ENCODE peak calls at places on chromosomes 7 and 10, in six cellular contexts. K, N, L, E, Q and S are unnamed samples.

GRCh38 chr10:113473851-113474250 is 79.0 kb upstream of the HABP2 start:
- DNase-seq in K (no peak), N (no peak), L (no peak), E (peak), Q (no peak), S (no peak)

GRCh38 chr10:28540145-28540544 is 7.2 kb downstream of the WAC start:
- DNase-seq in K (no peak), N (no peak), L (no peak), E (no peak), Q (no peak), S (no peak)

GRCh38 chr7:76063525-76063924 is 15.6 kb downstream of the MDH2 start:
- DNase-seq in K (no peak), N (no peak), L (no peak), E (no peak), Q (no peak), S (peak)

GRCh38 chr7:137440434-137440830 is 96.9 kb upstream of the PTN start:
- DNase-seq in K (no peak), N (no peak), L (no peak), E (no peak), Q (no peak), S (no peak)

GRCh38 chr7:119197872-119198527 is 973.5 kb downstream of the ANKRD7 start:
- DNase-seq in K (no peak), N (peak), L (no peak), E (peak), Q (peak), S (no peak)

GRCh38 chr10:112490543-112490942 is 43.5 kb downstream of the VTI1A start:
- DNase-seq in K (no peak), N (no peak), L (peak), E (no peak), Q (no peak), S (no peak)

GRCh38 chr10:34397324-34397723 is 417.8 kb downstream of the PARD3 start:
- DNase-seq in K (no peak), N (no peak), L (no peak), E (peak), Q (no peak), S (no peak)

GRCh38 chr7:96778263-96778662 is 68.6 kb upstream of the SEM1 start:
- DNase-seq in K (no peak), N (peak), L (no peak), E (no peak), Q (peak), S (no peak)

GRCh38 chr10:17578603-17579002 is 38.6 kb downstream of the HACD1 start:
- DNase-seq in K (no peak), N (no peak), L (no peak), E (no peak), Q (no peak), S (no peak)

GRCh38 chr7:107039199-107039900 is 5.2 kb upstream of the PRKAR2B start:
- DNase-seq in K (no peak), N (no peak), L (no peak), E (no peak), Q (no peak), S (no peak)

GRCh38 chr10:47057471-47057870 is 146.2 kb downstream of the PTPN20 start:
- DNase-seq in K (no peak), N (no peak), L (no peak), E (no peak), Q (no peak), S (no peak)

GRCh38 chr7:12389089-12389700 is 14.5 kb downstream of the VWDE start:
- DNase-seq in K (no peak), N (peak), L (no peak), E (peak), Q (peak), S (no peak)

GRCh38 chr7:47283497-47284131 is 298.3 kb downstream of the TNS3 start:
- DNase-seq in K (no peak), N (no peak), L (no peak), E (no peak), Q (no peak), S (no peak)

GRCh38 chr7:44964384-44964830 is 14.4 kb downstream of the MYO1G start:
- DNase-seq in K (peak), N (peak), L (no peak), E (peak), Q (peak), S (no peak)

GRCh38 chr10:102112210-102112817 is 7.9 kb downstream of the LDB1 start:
- DNase-seq in K (no peak), N (no peak), L (no peak), E (no peak), Q (no peak), S (no peak)

GRCh38 chr7:54725255-54725654 is 33.8 kb downstream of the SEC61G start:
- DNase-seq in K (no peak), N (no peak), L (no peak), E (no peak), Q (no peak), S (no peak)

GRCh38 chr7:15567652-15568051 is 5.8 kb upstream of the AGMO start:
- DNase-seq in K (no peak), N (no peak), L (no peak), E (no peak), Q (no peak), S (no peak)

GRCh38 chr7:77566421-77566820 is 29.3 kb downstream of the PTPN12 start:
- DNase-seq in K (no peak), N (no peak), L (no peak), E (no peak), Q (no peak), S (no peak)

GRCh38 chr7:25256424-25256823 is 28.1 kb upstream of the NPVF start:
- DNase-seq in K (no peak), N (no peak), L (no peak), E (no peak), Q (no peak), S (no peak)

GRCh38 chr7:92831716-92832622 is 4.4 kb downstream of the CDK6 start:
- DNase-seq in K (no peak), N (no peak), L (no peak), E (peak), Q (no peak), S (no peak)

GRCh38 chr10:125144693-125145623 is 15.4 kb downstream of the CTBP2 start:
- DNase-seq in K (no peak), N (peak), L (peak), E (peak), Q (peak), S (no peak)

GRCh38 chr7:37467017-37467416 is 18.4 kb upstream of the ELMO1 start:
- DNase-seq in K (no peak), N (no peak), L (no peak), E (no peak), Q (no peak), S (no peak)

GRCh38 chr10:50375745-50376144 is 124.4 kb upstream of the ASAH2 start:
- DNase-seq in K (no peak), N (no peak), L (no peak), E (no peak), Q (no peak), S (no peak)

GRCh38 chr10:133400624-133401424 is 6.9 kb downstream of the MTG1 start:
- DNase-seq in K (peak), N (no peak), L (no peak), E (no peak), Q (no peak), S (no peak)

GRCh38 chr7:108299251-108300014 is 156.8 kb downstream of the NRCAM start:
- DNase-seq in K (no peak), N (no peak), L (no peak), E (no peak), Q (no peak), S (no peak)

GRCh38 chr10:30247704-30248103 is 101.4 kb downstream of the MTPAP start:
- DNase-seq in K (no peak), N (no peak), L (no peak), E (no peak), Q (no peak), S (no peak)

GRCh38 chr7:101169838-101170531 is 4.6 kb upstream of the VGF start:
- DNase-seq in K (peak), N (peak), L (peak), E (peak), Q (peak), S (peak)

GRCh38 chr7:131605280-131605878 is 49.0 kb upstream of the PODXL start:
- DNase-seq in K (no peak), N (no peak), L (no peak), E (no peak), Q (peak), S (no peak)

GRCh38 chr10:114801411-114801813 is 20.2 kb upstream of the FHIP2A start:
- DNase-seq in K (no peak), N (no peak), L (no peak), E (no peak), Q (no peak), S (no peak)

GRCh38 chr7:91243591-91244368 is 20.5 kb upstream of the FZD1 start:
- DNase-seq in K (no peak), N (no peak), L (no peak), E (no peak), Q (no peak), S (no peak)

GRCh38 chr10:11270135-11270857 is 252.6 kb downstream of the CELF2 start:
- DNase-seq in K (peak), N (peak), L (peak), E (peak), Q (peak), S (peak)

GRCh38 chr10:110495731-110496552 is 1.8 kb upstream of the DUSP5 start:
- DNase-seq in K (peak), N (no peak), L (peak), E (no peak), Q (peak), S (no peak)